ENCODE peak calls at places on chromosome 5, in eight cellular contexts. One of them, this sample, is unnamed.
A peak's percentile ranks its signal among the peaks of the same experiment; 100 is the strongest.

GRCh38 chr5:116130471-116130870 is 45.6 kb downstream of the COMMD10 start:
- DNase-seq in tibial artery: no peak
- DNase-seq in dorsolateral prefrontal cortex: no peak
- DNase-seq in NCI-H1092 treated with DMSO at 0.1 percent for 48 hours: no peak
- DNase-seq in hypothalamus: no peak
- DNase-seq in NCI-H748 treated with DMSO at 0.1 percent for 48 hours: no peak
- DNase-seq in naive thymus-derived CD8-positive, alpha-beta T cell: no peak
- DNase-seq in neural progenitor cell: no peak
- DNase-seq in this sample: no peak

GRCh38 chr5:82142928-82143577 is 135.1 kb downstream of the RPS23 start:
- DNase-seq in tibial artery: no peak
- DNase-seq in dorsolateral prefrontal cortex: no peak
- DNase-seq in NCI-H1092 treated with DMSO at 0.1 percent for 48 hours: no peak
- DNase-seq in hypothalamus: no peak
- DNase-seq in NCI-H748 treated with DMSO at 0.1 percent for 48 hours: no peak
- DNase-seq in naive thymus-derived CD8-positive, alpha-beta T cell: no peak
- DNase-seq in neural progenitor cell: no peak
- DNase-seq in this sample: no peak

GRCh38 chr5:33810491-33811120 is 81.2 kb downstream of the ADAMTS12 start:
- DNase-seq in tibial artery: no peak
- DNase-seq in dorsolateral prefrontal cortex: no peak
- DNase-seq in NCI-H1092 treated with DMSO at 0.1 percent for 48 hours: no peak
- DNase-seq in hypothalamus: no peak
- DNase-seq in NCI-H748 treated with DMSO at 0.1 percent for 48 hours: no peak
- DNase-seq in naive thymus-derived CD8-positive, alpha-beta T cell: no peak
- DNase-seq in neural progenitor cell: no peak
- DNase-seq in this sample: no peak

GRCh38 chr5:78964889-78965288 is 20.2 kb downstream of the ARSB start:
- DNase-seq in tibial artery: no peak
- DNase-seq in dorsolateral prefrontal cortex: no peak
- DNase-seq in NCI-H1092 treated with DMSO at 0.1 percent for 48 hours: peak; percentile 42
- DNase-seq in hypothalamus: no peak
- DNase-seq in NCI-H748 treated with DMSO at 0.1 percent for 48 hours: peak; percentile 26
- DNase-seq in naive thymus-derived CD8-positive, alpha-beta T cell: no peak
- DNase-seq in neural progenitor cell: peak; percentile 55
- DNase-seq in this sample: no peak

GRCh38 chr5:132262882-132263547 is 5.5 kb downstream of the PDLIM4 start:
- DNase-seq in tibial artery: no peak
- DNase-seq in dorsolateral prefrontal cortex: no peak
- DNase-seq in NCI-H1092 treated with DMSO at 0.1 percent for 48 hours: no peak
- DNase-seq in hypothalamus: no peak
- DNase-seq in NCI-H748 treated with DMSO at 0.1 percent for 48 hours: no peak
- DNase-seq in naive thymus-derived CD8-positive, alpha-beta T cell: no peak
- DNase-seq in neural progenitor cell: no peak
- DNase-seq in this sample: no peak

GRCh38 chr5:115379622-115380344 is 83.3 kb upstream of the CCDC112 start:
- DNase-seq in tibial artery: no peak
- DNase-seq in dorsolateral prefrontal cortex: no peak
- DNase-seq in NCI-H1092 treated with DMSO at 0.1 percent for 48 hours: no peak
- DNase-seq in hypothalamus: no peak
- DNase-seq in NCI-H748 treated with DMSO at 0.1 percent for 48 hours: peak; percentile 66
- DNase-seq in naive thymus-derived CD8-positive, alpha-beta T cell: no peak
- DNase-seq in neural progenitor cell: no peak
- DNase-seq in this sample: no peak

GRCh38 chr5:157559301-157559700 is 16.3 kb downstream of the ADAM19 start:
- DNase-seq in tibial artery: no peak
- DNase-seq in dorsolateral prefrontal cortex: no peak
- DNase-seq in NCI-H1092 treated with DMSO at 0.1 percent for 48 hours: no peak
- DNase-seq in hypothalamus: no peak
- DNase-seq in NCI-H748 treated with DMSO at 0.1 percent for 48 hours: no peak
- DNase-seq in naive thymus-derived CD8-positive, alpha-beta T cell: no peak
- DNase-seq in neural progenitor cell: no peak
- DNase-seq in this sample: no peak

GRCh38 chr5:67338416-67338815 is 141.8 kb upstream of the CD180 start:
- DNase-seq in tibial artery: no peak
- DNase-seq in dorsolateral prefrontal cortex: no peak
- DNase-seq in NCI-H1092 treated with DMSO at 0.1 percent for 48 hours: no peak
- DNase-seq in hypothalamus: no peak
- DNase-seq in NCI-H748 treated with DMSO at 0.1 percent for 48 hours: no peak
- DNase-seq in naive thymus-derived CD8-positive, alpha-beta T cell: no peak
- DNase-seq in neural progenitor cell: no peak
- DNase-seq in this sample: no peak

GRCh38 chr5:157148734-157149615 is 6.3 kb upstream of the MED7 start:
- DNase-seq in tibial artery: peak; percentile 63
- DNase-seq in dorsolateral prefrontal cortex: peak; percentile 58
- DNase-seq in NCI-H1092 treated with DMSO at 0.1 percent for 48 hours: peak; percentile 23
- DNase-seq in hypothalamus: peak; percentile 11
- DNase-seq in NCI-H748 treated with DMSO at 0.1 percent for 48 hours: peak; percentile 24
- DNase-seq in naive thymus-derived CD8-positive, alpha-beta T cell: peak; percentile 74
- DNase-seq in neural progenitor cell: peak; percentile 72
- DNase-seq in this sample: peak; percentile 83

GRCh38 chr5:131224387-131225191 is 39.3 kb upstream of the CDC42SE2 start:
- DNase-seq in tibial artery: peak; percentile 32
- DNase-seq in dorsolateral prefrontal cortex: no peak
- DNase-seq in NCI-H1092 treated with DMSO at 0.1 percent for 48 hours: no peak
- DNase-seq in hypothalamus: no peak
- DNase-seq in NCI-H748 treated with DMSO at 0.1 percent for 48 hours: no peak
- DNase-seq in naive thymus-derived CD8-positive, alpha-beta T cell: no peak
- DNase-seq in neural progenitor cell: no peak
- DNase-seq in this sample: no peak

GRCh38 chr5:163773181-163773580 is 267.8 kb downstream of the MAT2B start:
- DNase-seq in tibial artery: no peak
- DNase-seq in dorsolateral prefrontal cortex: no peak
- DNase-seq in NCI-H1092 treated with DMSO at 0.1 percent for 48 hours: no peak
- DNase-seq in hypothalamus: no peak
- DNase-seq in NCI-H748 treated with DMSO at 0.1 percent for 48 hours: no peak
- DNase-seq in naive thymus-derived CD8-positive, alpha-beta T cell: no peak
- DNase-seq in neural progenitor cell: no peak
- DNase-seq in this sample: no peak

GRCh38 chr5:139438707-139439012 is 665 bp downstream of the DNAJC18 start:
- DNase-seq in tibial artery: no peak
- DNase-seq in dorsolateral prefrontal cortex: no peak
- DNase-seq in NCI-H1092 treated with DMSO at 0.1 percent for 48 hours: no peak
- DNase-seq in hypothalamus: no peak
- DNase-seq in NCI-H748 treated with DMSO at 0.1 percent for 48 hours: no peak
- DNase-seq in naive thymus-derived CD8-positive, alpha-beta T cell: no peak
- DNase-seq in neural progenitor cell: peak; percentile 8
- DNase-seq in this sample: no peak

GRCh38 chr5:145903862-145904261 is 31.0 kb upstream of the GRXCR2 start:
- DNase-seq in tibial artery: no peak
- DNase-seq in dorsolateral prefrontal cortex: no peak
- DNase-seq in NCI-H1092 treated with DMSO at 0.1 percent for 48 hours: no peak
- DNase-seq in hypothalamus: no peak
- DNase-seq in NCI-H748 treated with DMSO at 0.1 percent for 48 hours: no peak
- DNase-seq in naive thymus-derived CD8-positive, alpha-beta T cell: no peak
- DNase-seq in neural progenitor cell: no peak
- DNase-seq in this sample: no peak

GRCh38 chr5:82772281-82772680 is 304.9 kb downstream of the TMEM167A start:
- DNase-seq in tibial artery: no peak
- DNase-seq in dorsolateral prefrontal cortex: no peak
- DNase-seq in NCI-H1092 treated with DMSO at 0.1 percent for 48 hours: no peak
- DNase-seq in hypothalamus: no peak
- DNase-seq in NCI-H748 treated with DMSO at 0.1 percent for 48 hours: no peak
- DNase-seq in naive thymus-derived CD8-positive, alpha-beta T cell: no peak
- DNase-seq in neural progenitor cell: peak; percentile 41
- DNase-seq in this sample: no peak

GRCh38 chr5:57902035-57902434 is 419.4 kb upstream of the ACTBL2 start:
- DNase-seq in tibial artery: no peak
- DNase-seq in dorsolateral prefrontal cortex: no peak
- DNase-seq in NCI-H1092 treated with DMSO at 0.1 percent for 48 hours: no peak
- DNase-seq in hypothalamus: no peak
- DNase-seq in NCI-H748 treated with DMSO at 0.1 percent for 48 hours: no peak
- DNase-seq in naive thymus-derived CD8-positive, alpha-beta T cell: no peak
- DNase-seq in neural progenitor cell: no peak
- DNase-seq in this sample: no peak

GRCh38 chr5:135034186-135034962 is at the start of gene PITX1:
- DNase-seq in tibial artery: peak; percentile 62
- DNase-seq in dorsolateral prefrontal cortex: no peak
- DNase-seq in NCI-H1092 treated with DMSO at 0.1 percent for 48 hours: peak; percentile 67
- DNase-seq in hypothalamus: no peak
- DNase-seq in NCI-H748 treated with DMSO at 0.1 percent for 48 hours: peak; percentile 50
- DNase-seq in naive thymus-derived CD8-positive, alpha-beta T cell: no peak
- DNase-seq in neural progenitor cell: peak; percentile 85
- DNase-seq in this sample: no peak

GRCh38 chr5:113176734-113177133 is 200.1 kb downstream of the DCP2 start:
- DNase-seq in tibial artery: no peak
- DNase-seq in dorsolateral prefrontal cortex: no peak
- DNase-seq in NCI-H1092 treated with DMSO at 0.1 percent for 48 hours: no peak
- DNase-seq in hypothalamus: no peak
- DNase-seq in NCI-H748 treated with DMSO at 0.1 percent for 48 hours: no peak
- DNase-seq in naive thymus-derived CD8-positive, alpha-beta T cell: no peak
- DNase-seq in neural progenitor cell: no peak
- DNase-seq in this sample: no peak

GRCh38 chr5:94397508-94397907 is 220.9 kb downstream of the KIAA0825 start:
- DNase-seq in tibial artery: no peak
- DNase-seq in dorsolateral prefrontal cortex: no peak
- DNase-seq in NCI-H1092 treated with DMSO at 0.1 percent for 48 hours: no peak
- DNase-seq in hypothalamus: no peak
- DNase-seq in NCI-H748 treated with DMSO at 0.1 percent for 48 hours: no peak
- DNase-seq in naive thymus-derived CD8-positive, alpha-beta T cell: no peak
- DNase-seq in neural progenitor cell: no peak
- DNase-seq in this sample: no peak

This sample was measured in activated gamma-delta T cell treated with Interleukin-2 at 50 U/mL for 16 hours.